ENCODE peak calls at places on chromosomes 12 and 14, in four cellular contexts. W is K562, Z is GM12878, S is endothelial cell of umbilical vein. Y is an unnamed sample.

GRCh38 chr12:3743803-3744202 is 9.1 kb downstream of the CRACR2A start:
- DNase-seq in W (no peak), Z (peak; percentile 39), S (no peak), Y (no peak)

GRCh38 chr14:72745546-72745945 is 148.4 kb downstream of the DPF3 start:
- DNase-seq in W (no peak), Z (no peak), S (peak; percentile 23), Y (peak; percentile 89)

GRCh38 chr14:76577090-76577489 is 184.2 kb upstream of the VASH1 start:
- DNase-seq in W (no peak), Z (no peak), S (no peak), Y (no peak)

GRCh38 chr12:94795520-94795919 is 145.2 kb upstream of the TMCC3 start:
- DNase-seq in W (no peak), Z (no peak), S (peak; percentile 41), Y (peak; percentile 53)

GRCh38 chr12:39627914-39628313 is 8.3 kb upstream of the ABCD2 start:
- DNase-seq in W (no peak), Z (no peak), S (no peak), Y (no peak)

GRCh38 chr12:2259368-2259767 is 206.6 kb downstream of the CACNA1C start:
- DNase-seq in W (no peak), Z (no peak), S (no peak), Y (no peak)

GRCh38 chr12:98741229-98741614 is 96.1 kb downstream of the APAF1 start:
- DNase-seq in W (no peak), Z (no peak), S (no peak), Y (peak; percentile 44)

GRCh38 chr12:26149963-26150362 is 25.1 kb upstream of the BHLHE41 start:
- DNase-seq in W (no peak), Z (no peak), S (no peak), Y (no peak)

GRCh38 chr14:52286659-52287649 is 19.5 kb downstream of the PTGDR start:
- DNase-seq in W (no peak), Z (no peak), S (no peak), Y (peak; percentile 21)

GRCh38 chr12:25151476-25151875 is 43.5 kb downstream of the DNAI7 start:
- DNase-seq in W (no peak), Z (no peak), S (peak; percentile 84), Y (peak; percentile 100)

GRCh38 chr14:75123991-75124390 is 2.9 kb downstream of the NEK9 start:
- DNase-seq in W (peak; percentile 70), Z (no peak), S (peak; percentile 90), Y (peak; percentile 86)

GRCh38 chr12:120413901-120414695 is 23.8 kb upstream of the COX6A1 start:
- DNase-seq in W (no peak), Z (no peak), S (no peak), Y (no peak)

GRCh38 chr14:101191882-101192660 is 288.5 kb upstream of the RTL1 start:
- DNase-seq in W (no peak), Z (no peak), S (no peak), Y (no peak)

GRCh38 chr12:79186506-79186905 is 321.9 kb downstream of the SYT1 start:
- DNase-seq in W (no peak), Z (no peak), S (no peak), Y (no peak)

GRCh38 chr14:105500726-105501101 is 9.7 kb downstream of the TEDC1 start:
- DNase-seq in W (no peak), Z (no peak), S (no peak), Y (no peak)

GRCh38 chr12:85509857-85510256 is 229.8 kb downstream of the ALX1 start:
- DNase-seq in W (no peak), Z (peak; percentile 30), S (no peak), Y (no peak)

GRCh38 chr12:27252934-27253333 is 8.8 kb downstream of the STK38L start:
- DNase-seq in W (no peak), Z (no peak), S (no peak), Y (no peak)

GRCh38 chr12:7376196-7376595 is 67.8 kb downstream of the CD163L1 start:
- DNase-seq in W (no peak), Z (no peak), S (peak; percentile 40), Y (peak; percentile 72)

GRCh38 chr12:107655281-107656065 is 30.1 kb upstream of the PWP1 start:
- DNase-seq in W (no peak), Z (no peak), S (peak; percentile 67), Y (no peak)

GRCh38 chr14:101705733-101706508 is 55.6 kb upstream of the PPP2R5C start:
- DNase-seq in W (no peak), Z (no peak), S (no peak), Y (no peak)

DNA sequence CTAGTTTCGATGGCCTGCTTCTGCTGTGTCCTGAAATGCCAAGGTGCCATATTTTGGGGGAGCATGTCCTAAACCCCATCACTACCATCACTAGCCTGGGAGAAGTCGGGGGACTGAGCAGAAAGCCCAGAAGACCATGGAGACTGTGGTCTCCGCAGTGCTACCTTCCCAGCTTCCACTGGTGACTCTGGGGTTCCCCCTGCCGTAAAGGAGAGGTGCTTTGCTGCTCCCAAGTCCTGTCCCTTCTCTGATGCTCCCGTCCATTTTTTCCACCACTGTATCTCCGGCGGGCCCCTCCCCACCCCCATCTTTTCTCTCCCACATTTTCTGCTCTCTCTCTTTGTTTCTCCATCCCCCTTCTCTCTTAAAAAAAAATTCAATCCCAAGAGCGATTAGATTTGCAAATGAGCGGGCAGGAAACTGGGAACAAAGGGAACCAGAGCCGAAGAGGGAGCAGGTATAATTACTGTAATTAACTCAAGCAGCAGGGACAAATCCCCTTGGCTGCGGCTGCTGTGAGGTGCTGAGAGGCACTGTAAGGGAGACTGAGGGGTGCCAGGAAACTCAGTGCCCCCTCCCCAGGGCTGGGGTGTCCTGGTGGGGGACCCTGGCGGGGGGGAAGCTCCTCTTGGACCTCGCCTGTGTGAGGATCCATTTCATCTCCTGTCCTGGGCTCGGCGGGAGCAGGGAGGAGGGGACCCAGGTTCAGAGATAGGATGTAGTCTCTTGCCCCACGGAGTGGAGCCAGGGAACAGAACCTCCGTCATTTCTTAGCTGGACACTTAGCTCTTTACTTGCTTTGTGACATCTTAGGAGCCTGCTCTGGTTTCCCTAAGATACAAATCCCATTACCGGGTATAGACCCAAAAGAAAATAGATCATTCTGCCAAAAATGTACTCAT is 140.5 kb upstream of the NRXN3 start:
- DNase-seq in W (peak; percentile 22), Z (no peak), S (no peak), Y (no peak)
- TF ChIP-seq FOS in W (no peak), Z (no peak), S (no peak), Y (no peak)

GRCh38 chr14:53458368-53458814 is 305.3 kb upstream of the DDHD1 start:
- DNase-seq in W (no peak), Z (no peak), S (peak; percentile 53), Y (peak; percentile 77)
- TF ChIP-seq FOS in W (no peak), Z (no peak), S (no peak), Y (no peak)

GRCh38 chr14:65185859-65186258 is 83.5 kb upstream of the MAX start:
- DNase-seq in W (no peak), Z (no peak), S (no peak), Y (no peak)
- TF ChIP-seq FOS in W (no peak), Z (no peak), S (no peak), Y (no peak)

GRCh38 chr12:89087876-89088275 is 264.4 kb downstream of the DUSP6 start:
- DNase-seq in W (no peak), Z (no peak), S (peak; percentile 44), Y (no peak)

GRCh38 chr12:89083491-89083890 is 268.8 kb downstream of the DUSP6 start:
- DNase-seq in W (no peak), Z (no peak), S (no peak), Y (no peak)

GRCh38 chr12:89084751-89085150 is 267.6 kb downstream of the DUSP6 start:
- DNase-seq in W (no peak), Z (no peak), S (peak; percentile 56), Y (peak; percentile 80)

GRCh38 chr12:89085421-89085820 is 266.9 kb downstream of the DUSP6 start:
- DNase-seq in W (no peak), Z (no peak), S (peak; percentile 98), Y (no peak)

GRCh38 chr12:89087149-89087834 is 265.0 kb downstream of the DUSP6 start:
- DNase-seq in W (no peak), Z (no peak), S (peak; percentile 35), Y (no peak)
- TF ChIP-seq FOS in W (no peak), Z (no peak), S (no peak), Y (no peak)

Y was measured in IMR-90.